ENCODE peak calls at places on chromosome 15, in five cellular contexts. J is WERI-Rb-1, U is H9, Z is GM20000, P is neural crest cell. E is an unnamed sample.

GRCh38 chr15:41866263-41866703 is 27.6 kb downstream of the SPTBN5 start:
- DNase-seq in J (no peak), U (no peak), P (peak; percentile 54), Z (no peak), E (no peak)

GRCh38 chr15:28084547-28084946 is 14.6 kb downstream of the OCA2 start:
- DNase-seq in U (no peak), J (no peak), Z (no peak), P (no peak), E (no peak)

GRCh38 chr15:38069001-38069400 is 134.6 kb downstream of the TMCO5A start:
- DNase-seq in J (no peak), P (no peak), U (no peak), Z (peak; percentile 79), E (no peak)

GRCh38 chr15:64701051-64701450 is 74.3 kb downstream of the RBPMS2 start:
- DNase-seq in P (no peak), Z (no peak), J (no peak), U (no peak), E (no peak)

GRCh38 chr15:81859737-81860516 is 185.9 kb downstream of the MEX3B start:
- DNase-seq in U (no peak), Z (no peak), J (no peak), P (no peak), E (no peak)

GRCh38 chr15:65921780-65922179 is 52.5 kb downstream of the RAB11A start:
- DNase-seq in Z (peak; percentile 31), U (no peak), J (peak; percentile 72), P (no peak), E (no peak)

GRCh38 chr15:47517737-47518136 is 199.6 kb upstream of the SEMA6D start:
- DNase-seq in U (no peak), J (no peak), Z (no peak), P (no peak), E (no peak)

GRCh38 chr15:56732135-56732880 is 1.0 kb downstream of the ZNF280D start:
- DNase-seq in P (no peak), Z (peak; percentile 47), J (no peak), U (no peak), E (no peak)

GRCh38 chr15:75198560-75199346 is 2.9 kb upstream of the C15orf39 start:
- DNase-seq in Z (peak; percentile 76), P (no peak), U (peak; percentile 80), J (peak; percentile 30), E (no peak)

GRCh38 chr15:42088801-42089640 is 5.3 kb downstream of the PLA2G4D start:
- DNase-seq in Z (no peak), J (no peak), P (no peak), U (no peak), E (no peak)

GRCh38 chr15:70647396-70647795 is 116.0 kb downstream of the UACA start:
- DNase-seq in U (no peak), J (no peak), Z (no peak), P (no peak), E (no peak)

GRCh38 chr15:71800835-71801745 is 9.3 kb upstream of the NR2E3 start:
- DNase-seq in U (no peak), Z (peak; percentile 70), J (peak; percentile 32), P (peak; percentile 59), E (peak; percentile 49)

GRCh38 chr15:27250223-27250622 is 279.2 kb downstream of the GABRG3 start:
- DNase-seq in Z (no peak), U (no peak), J (no peak), P (no peak), E (no peak)

GRCh38 chr15:42511010-42511396 is 15.6 kb downstream of the SNAP23 start:
- DNase-seq in P (no peak), U (no peak), J (no peak), Z (no peak), E (no peak)

GRCh38 chr15:63059573-63060216 is 17.1 kb downstream of the TPM1 start:
- DNase-seq in J (no peak), Z (no peak), U (no peak), P (no peak), E (no peak)

GRCh38 chr15:64024172-64025050 is 21.9 kb downstream of the DAPK2 start:
- DNase-seq in J (no peak), P (no peak), Z (no peak), U (peak; percentile 36), E (no peak)

GRCh38 chr15:78716651-78717050 is 75.6 kb upstream of the CHRNB4 start:
- DNase-seq in Z (no peak), U (no peak), P (no peak), J (no peak), E (no peak)

GRCh38 chr15:89665449-89666146 is 10.3 kb upstream of the KIF7 start:
- DNase-seq in Z (peak; percentile 84), U (peak; percentile 64), J (peak; percentile 56), P (peak; percentile 53), E (peak; percentile 38)

GRCh38 chr15:74390552-74391288 is 23.3 kb upstream of the CYP11A1 start:
- DNase-seq in P (no peak), J (no peak), U (no peak), Z (no peak), E (no peak)

GRCh38 chr15:61671736-61672135 is 388.5 kb downstream of the VPS13C start:
- DNase-seq in U (no peak), P (no peak), Z (no peak), J (no peak), E (no peak)

GRCh38 chr15:48385031-48385430 is 53.8 kb downstream of the DUT start:
- DNase-seq in J (no peak), P (no peak), U (no peak), Z (no peak), E (no peak)

GRCh38 chr15:60740787-60741354 is 261.9 kb upstream of the ICE2 start:
- DNase-seq in U (no peak), P (no peak), J (no peak), Z (no peak), E (no peak)

GRCh38 chr15:68348064-68348463 is 70.5 kb downstream of the FEM1B start:
- DNase-seq in U (no peak), P (no peak), J (no peak), Z (no peak), E (no peak)

GRCh38 chr15:47194718-47195117 is 522.6 kb upstream of the SEMA6D start:
- DNase-seq in Z (no peak), P (no peak), J (no peak), U (no peak), E (no peak)

GRCh38 chr15:85318048-85318731 is 62.2 kb upstream of the AKAP13 start:
- DNase-seq in U (no peak), Z (peak; percentile 63), P (no peak), J (no peak), E (no peak)
- TF ChIP-seq CTCF in U (peak; percentile 19), Z (no peak), P (peak; percentile 35), J (peak; percentile 13), E (peak; percentile 6)

GRCh38 chr15:30992465-30992864 is 1.0 kb upstream of the MTMR10 start:
- DNase-seq in P (no peak), Z (no peak), J (no peak), U (peak; percentile 40), E (no peak)

GRCh38 chr15:30990036-30990435 is 1.4 kb downstream of the MTMR10 start:
- DNase-seq in J (no peak), Z (no peak), U (no peak), P (no peak), E (no peak)

GRCh38 chr15:30992073-30992363 is 590 bp upstream of the MTMR10 start:
- DNase-seq in J (no peak), P (no peak), Z (no peak), U (no peak), E (no peak)

GRCh38 chr15:30990451-30991300 is 752 bp downstream of the MTMR10 start:
- DNase-seq in P (no peak), U (no peak), Z (peak; percentile 38), J (no peak), E (no peak)

DNA sequence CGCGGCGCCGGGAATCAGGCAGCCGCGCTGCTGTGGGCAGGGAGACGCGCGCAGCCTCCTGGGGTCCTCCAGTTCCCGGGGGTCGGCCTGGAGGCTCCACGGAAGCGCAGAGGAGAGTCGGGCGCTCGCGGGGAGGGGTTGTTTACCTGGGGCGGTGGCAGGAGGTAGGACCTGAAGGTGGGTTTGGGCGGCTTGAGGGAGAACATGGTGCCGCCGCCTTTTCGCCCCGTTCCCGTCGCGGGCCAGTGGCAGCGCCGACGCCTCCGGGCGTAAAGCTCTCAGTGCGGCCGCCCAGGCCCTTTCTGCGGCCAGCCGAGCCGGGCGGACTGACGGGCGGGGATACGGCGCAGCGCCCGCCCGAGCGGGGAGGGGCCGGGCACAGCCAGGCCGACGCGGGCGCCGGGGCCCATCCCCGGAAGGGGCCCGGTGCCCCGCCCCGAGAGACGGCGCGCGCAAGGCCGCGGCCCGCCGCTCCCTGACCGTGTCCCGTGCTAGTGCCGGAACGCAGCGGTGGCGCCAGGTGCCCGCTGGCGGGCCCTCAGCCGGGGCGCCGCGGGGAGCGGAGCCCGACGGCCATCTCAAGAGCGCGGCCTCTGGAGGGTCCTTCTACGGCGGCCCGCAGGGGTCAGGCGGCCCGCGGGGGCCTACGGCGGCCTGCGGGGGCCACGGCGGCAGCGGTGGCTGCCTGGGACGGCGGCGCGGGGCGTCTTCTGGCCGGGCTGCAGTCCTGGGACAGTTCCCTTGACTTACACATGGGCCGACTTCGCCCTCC is at the start of gene MTMR10:
- DNase-seq in J (peak; percentile 58), U (peak; percentile 79), Z (peak; percentile 96), P (peak; percentile 65), E (peak; percentile 70)
- TF ChIP-seq CTCF in J (no peak), U (no peak), Z (no peak), P (no peak), E (no peak)

GRCh38 chr15:45276851-45277250 is 24.8 kb downstream of the SLC28A2 start:
- DNase-seq in Z (no peak), U (no peak), J (no peak), P (no peak), E (no peak)
- TF ChIP-seq CTCF in Z (peak; percentile 28), U (peak; percentile 52), J (peak; percentile 51), P (peak; percentile 52), E (peak; percentile 35)

DNA sequence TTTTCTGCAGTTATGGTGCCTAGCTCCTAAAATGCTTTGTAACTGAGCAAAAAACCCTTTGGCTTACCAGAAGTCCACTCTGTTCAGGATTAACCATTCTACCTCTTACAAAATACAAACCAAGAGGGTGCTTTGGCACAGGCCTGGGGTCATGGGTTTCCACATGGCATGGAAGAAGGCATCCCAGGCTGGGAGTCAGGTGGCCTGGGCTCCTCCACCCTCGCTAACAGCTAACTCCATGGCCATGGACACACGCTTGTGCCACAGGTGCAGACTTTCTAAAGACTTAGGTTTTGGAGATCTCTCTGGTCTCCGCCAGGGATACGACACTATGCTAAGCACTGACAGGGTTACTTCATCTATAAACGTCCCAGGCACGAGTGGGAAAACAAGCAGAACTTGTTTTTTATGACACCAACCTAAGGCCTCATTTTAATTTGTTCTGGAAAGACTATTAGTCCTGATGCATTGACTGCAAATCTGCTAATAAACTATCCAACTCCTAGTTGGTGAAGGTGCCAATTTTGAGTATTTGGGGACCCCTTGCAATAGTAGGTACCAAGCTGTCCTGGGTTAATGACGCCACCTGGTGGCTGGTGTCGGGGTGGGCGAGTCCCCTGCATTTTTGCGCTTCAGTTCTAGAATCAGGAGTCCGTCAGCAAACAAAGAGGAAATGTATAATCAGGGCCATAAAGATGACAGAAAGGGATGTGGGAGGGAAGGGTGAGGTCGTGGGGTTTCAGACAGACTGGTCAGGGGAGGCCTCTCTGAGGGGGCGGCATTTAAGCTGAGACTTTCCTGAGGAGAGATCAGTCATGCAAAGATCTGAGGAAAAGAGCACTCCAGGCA is 10.3 kb upstream of the ALDH1A3 start:
- DNase-seq in J (peak; percentile 52), P (no peak), Z (no peak), U (peak; percentile 62), E (no peak)
- TF ChIP-seq CTCF in J (peak; percentile 72), P (peak; percentile 66), Z (peak; percentile 13), U (peak; percentile 94), E (peak; percentile 53)

DNA sequence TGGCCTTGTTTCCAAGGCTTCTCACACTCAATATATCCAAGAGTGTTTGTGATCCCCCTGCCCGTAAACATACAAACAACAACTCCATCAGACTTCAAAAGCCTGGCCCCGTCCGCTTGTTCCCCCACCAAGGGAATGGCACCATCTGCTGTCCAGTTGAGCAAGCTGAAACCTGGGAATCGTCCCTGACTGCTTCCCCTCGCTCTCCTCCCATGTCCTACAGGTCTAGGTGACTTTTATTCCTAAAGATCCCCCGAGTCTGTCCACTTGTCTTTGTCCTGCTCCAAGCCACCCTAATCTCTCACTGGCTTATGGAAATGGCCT is 27.9 kb upstream of the FAM174B start:
- DNase-seq in J (peak; percentile 77), P (peak; percentile 41), U (peak; percentile 88), Z (no peak), E (peak; percentile 32)
- TF ChIP-seq CTCF in J (peak; percentile 86), P (peak; percentile 72), U (peak; percentile 95), Z (no peak), E (peak; percentile 72)